ENCODE peak calls at places on chromosomes 13 and 19, in nine cellular contexts. T is right cardiac atrium; L is small intestine; K is iPS-NIHi11; Y is Right ventricle myocardium superior; B is H54; I is AG04450; W is NAMALWA; R is stimulated activated CD4-positive, alpha-beta T cell treated with anti-CD3 and anti-CD28 coated beads, Interleukin-12 subunit alpha, Interleukin-12 subunit beta, amount 100 ng/mL, for 24 hours. O is an unnamed sample.

GRCh38 chr13:100803091-100803490 is 128.5 kb upstream of the TMTC4 start:
- DNase-seq in K (no peak), I (no peak), Y (no peak), L (no peak), R (no peak), B (no peak), W (no peak), T (no peak), O (no peak)

GRCh38 chr19:3313199-3313575 is 53.2 kb upstream of the NFIC start:
- DNase-seq in Y (peak; percentile 20), K (no peak), I (no peak), W (no peak), R (no peak), T (no peak), B (no peak), L (no peak), O (no peak)

GRCh38 chr13:97945342-97945741 is 8.1 kb upstream of the IPO5 start:
- DNase-seq in L (no peak), R (no peak), W (no peak), Y (no peak), K (no peak), B (no peak), I (no peak), T (no peak), O (no peak)

GRCh38 chr13:97212540-97213146 is 9.5 kb upstream of the MBNL2 start:
- DNase-seq in B (peak; percentile 20), K (peak; percentile 33), W (peak; percentile 44), L (peak; percentile 46), T (no peak), Y (no peak), R (no peak), I (no peak), O (peak; percentile 49)

GRCh38 chr13:91162180-91162579 is 185.3 kb upstream of the MIR17HG start:
- DNase-seq in I (no peak), L (no peak), Y (no peak), W (peak; percentile 62), K (peak; percentile 29), R (no peak), T (no peak), B (no peak), O (no peak)

GRCh38 chr19:43527860-43528622 is 1.0 kb upstream of the ETHE1 start:
- DNase-seq in K (no peak), Y (peak; percentile 53), L (peak; percentile 52), T (peak; percentile 40), W (no peak), B (no peak), I (no peak), R (no peak), O (peak; percentile 57)

GRCh38 chr13:99862243-99862642 is 109.3 kb downstream of the ZIC5 start:
- DNase-seq in Y (no peak), L (no peak), B (no peak), I (no peak), K (no peak), W (no peak), T (no peak), R (no peak), O (no peak)

GRCh38 chr19:48539503-48540096 is 12.4 kb upstream of the SULT2B1 start:
- DNase-seq in W (no peak), K (no peak), R (no peak), I (no peak), T (peak; percentile 36), Y (no peak), L (peak; percentile 82), B (no peak), O (peak; percentile 58)

GRCh38 chr13:74325106-74325505 is 190.9 kb upstream of the KLF12 start:
- DNase-seq in R (no peak), T (peak; percentile 14), Y (no peak), K (no peak), W (no peak), I (peak; percentile 67), L (no peak), B (no peak), O (no peak)

GRCh38 chr13:41029629-41030028 is 10.5 kb upstream of the ELF1 start:
- DNase-seq in L (no peak), I (no peak), K (no peak), R (no peak), B (no peak), Y (no peak), W (no peak), T (no peak), O (no peak)

GRCh38 chr13:46343279-46343949 is 43.6 kb downstream of the RUBCNL start:
- DNase-seq in B (no peak), K (no peak), L (no peak), I (no peak), R (no peak), W (no peak), T (no peak), Y (no peak), O (no peak)

GRCh38 chr19:3094638-3095374 is 644 bp downstream of the GNA11 start:
- DNase-seq in Y (no peak), L (no peak), K (no peak), R (no peak), T (no peak), I (no peak), W (peak; percentile 69), B (no peak), O (no peak)

GRCh38 chr19:55368701-55369563 is 1.3 kb downstream of the IL11 start:
- DNase-seq in K (peak; percentile 79), T (peak; percentile 42), R (no peak), W (no peak), B (peak; percentile 89), Y (no peak), L (no peak), I (no peak), O (no peak)

GRCh38 chr19:13033819-13034611 is 38.7 kb downstream of the NFIX start:
- DNase-seq in W (peak; percentile 72), B (no peak), I (no peak), R (no peak), Y (peak; percentile 90), L (peak; percentile 96), K (peak; percentile 84), T (peak; percentile 84), O (peak; percentile 89)

GRCh38 chr13:104984296-104984818 is 1551.1 kb downstream of the EFNB2 start:
- DNase-seq in Y (peak; percentile 51), L (no peak), R (peak; percentile 2), W (peak; percentile 63), B (no peak), I (no peak), T (peak; percentile 16), K (no peak), O (no peak)

GRCh38 chr13:19587635-19588300 is 26.4 kb upstream of the TPTE2 start:
- DNase-seq in W (peak; percentile 80), T (no peak), B (no peak), L (peak; percentile 24), Y (no peak), K (no peak), R (no peak), I (no peak), O (no peak)

GRCh38 chr19:42140125-42140754 is 8.0 kb upstream of the POU2F2 start:
- DNase-seq in R (no peak), B (no peak), I (no peak), K (peak; percentile 83), Y (peak; percentile 74), W (peak; percentile 40), T (peak; percentile 52), L (peak; percentile 24), O (peak; percentile 29)

GRCh38 chr19:16324384-16325160 is at the start of gene KLF2:
- DNase-seq in T (peak; percentile 95), B (peak; percentile 95), I (peak; percentile 67), Y (peak; percentile 97), W (peak; percentile 72), R (peak; percentile 45), K (peak; percentile 90), L (peak; percentile 60), O (peak; percentile 87)

GRCh38 chr13:99883805-99884204 is 87.8 kb downstream of the ZIC5 start:
- DNase-seq in W (no peak), I (no peak), L (no peak), B (no peak), K (no peak), R (no peak), Y (no peak), T (no peak), O (no peak)

GRCh38 chr13:41075034-41075433 is 13.7 kb downstream of the WBP4 start:
- DNase-seq in R (no peak), W (peak; percentile 63), L (peak; percentile 29), Y (no peak), B (no peak), K (peak; percentile 46), I (no peak), T (no peak), O (no peak)

GRCh38 chr13:28865951-28866350 is 45.8 kb downstream of the MTUS2 start:
- DNase-seq in B (no peak), I (no peak), L (no peak), W (no peak), R (no peak), T (no peak), Y (no peak), K (no peak), O (no peak)

GRCh38 chr13:97058417-97058816 is 64.1 kb upstream of the OXGR1 start:
- DNase-seq in W (no peak), T (no peak), R (no peak), B (no peak), Y (no peak), L (no peak), I (no peak), K (no peak), O (no peak)

GRCh38 chr13:22402682-22403081 is 731.8 kb downstream of the FGF9 start:
- DNase-seq in L (no peak), K (no peak), R (no peak), W (no peak), Y (no peak), B (no peak), I (no peak), T (no peak), O (no peak)

GRCh38 chr19:16379521-16380313 is 55.1 kb downstream of the KLF2 start:
- DNase-seq in Y (peak; percentile 39), R (no peak), K (no peak), L (no peak), W (no peak), T (no peak), B (no peak), I (no peak), O (no peak)

GRCh38 chr13:29507356-29507755 is 88.1 kb downstream of the SLC7A1 start:
- DNase-seq in B (no peak), I (no peak), L (no peak), R (no peak), T (no peak), Y (no peak), K (no peak), W (peak; percentile 89), O (no peak)

GRCh38 chr19:10679743-10680142 is 21.5 kb upstream of the QTRT1 start:
- DNase-seq in T (no peak), R (no peak), I (no peak), B (no peak), K (no peak), Y (no peak), W (no peak), L (no peak), O (no peak)

GRCh38 chr19:15129856-15130580 is 22.8 kb downstream of the SYDE1 start:
- DNase-seq in I (no peak), R (no peak), W (no peak), T (no peak), B (no peak), K (no peak), L (peak; percentile 15), Y (no peak), O (peak; percentile 47)

O was measured in colonic mucosa.